ENCODE peak calls at places on chromosome 3, in four cellular contexts. S is neural crest cell, R is GM03348, G is left cardiac atrium. I is an unnamed sample.
A peak's percentile ranks its signal among the peaks of the same experiment; 100 is the strongest.

GRCh38 chr3:161336661-161337060 is 34.7 kb downstream of the SPTSSB start:
- DNase-seq in S (no peak), G (no peak), R (no peak), I (no peak)

GRCh38 chr3:173403376-173403775 is 5.8 kb downstream of the NLGN1 start:
- DNase-seq in R (no peak), G (no peak), S (no peak), I (no peak)

GRCh38 chr3:50165388-50166308 is 10.5 kb downstream of the SEMA3F start:
- DNase-seq in S (no peak), G (peak; percentile 60), R (peak; percentile 86), I (no peak)

GRCh38 chr3:65946438-65946837 is 92.3 kb downstream of the MAGI1 start:
- DNase-seq in G (peak; percentile 48), R (no peak), S (no peak), I (no peak)

GRCh38 chr3:29827756-29828155 is 546.9 kb downstream of the RBMS3 start:
- DNase-seq in R (no peak), S (no peak), G (no peak), I (no peak)

GRCh38 chr3:149145926-149146325 is 16.5 kb downstream of the HPS3 start:
- DNase-seq in R (no peak), S (no peak), G (no peak), I (no peak)

GRCh38 chr3:127091376-127091775 is 101.6 kb upstream of the PRR23E start:
- DNase-seq in S (no peak), R (no peak), G (no peak), I (no peak)

GRCh38 chr3:134624537-134625287 is 26.1 kb downstream of the KY start:
- DNase-seq in G (no peak), S (no peak), R (no peak), I (no peak)

GRCh38 chr3:125416235-125416634 is 41.1 kb upstream of the ZNF148 start:
- DNase-seq in R (no peak), S (no peak), G (no peak), I (no peak)

GRCh38 chr3:49673715-49674490 is at the start of gene APEH:
- DNase-seq in G (peak; percentile 99), R (peak; percentile 99), S (peak; percentile 98), I (peak; percentile 99)

GRCh38 chr3:17745894-17746293 is 3.5 kb upstream of the TBC1D5 start:
- DNase-seq in G (no peak), S (no peak), R (no peak), I (no peak)

GRCh38 chr3:18847583-18848197 is 300.6 kb upstream of the KCNH8 start:
- DNase-seq in G (no peak), R (no peak), S (no peak), I (no peak)